ENCODE peak calls at places on chromosomes 1 and 21, in five cellular contexts. D is H7, A is fibroblast of the aortic adventitia, T is T-helper 17 cell, N is suprapubic skin. F is an unnamed sample.

GRCh38 chr1:206479164-206480125 is 9.2 kb downstream of the IKBKE start:
- DNase-seq in D (peak; percentile 94), A (peak; percentile 87), T (peak; percentile 56), N (peak; percentile 83), F (peak; percentile 93)

GRCh38 chr1:226871636-226872327 is 1.4 kb downstream of the PSEN2 start:
- DNase-seq in D (no peak), A (no peak), T (no peak), N (no peak), F (no peak)

GRCh38 chr1:152745765-152746444 is 11.9 kb upstream of the KPRP start:
- DNase-seq in D (no peak), A (no peak), T (no peak), N (no peak), F (no peak)

GRCh38 chr21:38525454-38525853 is 27.2 kb upstream of the ERG start:
- DNase-seq in D (no peak), A (no peak), T (no peak), N (no peak), F (no peak)

GRCh38 chr1:35714921-35715567 is 3.6 kb downstream of the C1orf216 start:
- DNase-seq in D (no peak), A (no peak), T (no peak), N (no peak), F (no peak)

GRCh38 chr1:34034029-34034428 is 131.0 kb downstream of the CSMD2 start:
- DNase-seq in D (no peak), A (no peak), T (no peak), N (no peak), F (no peak)

GRCh38 chr1:40394456-40395172 is 21.1 kb downstream of the SMAP2 start:
- DNase-seq in D (no peak), A (peak; percentile 65), T (no peak), N (no peak), F (no peak)

GRCh38 chr1:181141431-181141910 is 53.0 kb downstream of the IER5 start:
- DNase-seq in D (peak; percentile 40), A (peak; percentile 82), T (no peak), N (peak; percentile 64), F (no peak)

GRCh38 chr1:162421258-162422194 is 9.6 kb upstream of the SH2D1B start:
- DNase-seq in D (no peak), A (no peak), T (no peak), N (no peak), F (no peak)

GRCh38 chr1:238861342-238861741 is 525.0 kb upstream of the CHRM3 start:
- DNase-seq in D (no peak), A (no peak), T (no peak), N (no peak), F (no peak)